ENCODE peak calls at places on chromosomes 4 and X, in ten cellular contexts. L is SK-N-SH, E is RWPE2, X is globus pallidus, R is T-helper 9 cell, I is substantia nigra, K is nucleus accumbens, W is adrenal gland, M is GM13977, H is keratinocyte. D is an unnamed sample.

GRCh38 chr4:26023191-26023972 is 109.4 kb downstream of the SMIM20 start:
- DNase-seq in L (no peak), E (no peak), X (no peak), R (no peak), I (no peak), K (no peak), W (peak), M (no peak), H (no peak), D (no peak)

GRCh38 chrX:153744210-153745066 is 19.6 kb upstream of the PLXNB3 start:
- DNase-seq in L (peak), E (no peak), X (no peak), R (no peak), I (no peak), K (no peak), W (no peak), M (no peak), H (no peak), D (no peak)

GRCh38 chr4:147096667-147097604 is 151.3 kb upstream of the TTC29 start:
- DNase-seq in L (peak), E (no peak), X (peak), R (no peak), I (no peak), K (no peak), W (no peak), M (peak), H (peak), D (no peak)

GRCh38 chr4:146379744-146380143 is 142.0 kb downstream of the SLC10A7 start:
- DNase-seq in L (no peak), E (no peak), X (no peak), R (no peak), I (no peak), K (no peak), W (no peak), M (no peak), H (no peak), D (no peak)

GRCh38 chr4:121256346-121256745 is 92.2 kb upstream of the TNIP3 start:
- DNase-seq in L (no peak), E (no peak), X (no peak), R (no peak), I (no peak), K (no peak), W (no peak), M (peak), H (no peak), D (no peak)

GRCh38 chr4:11741190-11741652 is 312.5 kb upstream of the HS3ST1 start:
- DNase-seq in L (no peak), E (no peak), X (no peak), R (no peak), I (no peak), K (no peak), W (no peak), M (no peak), H (no peak), D (no peak)

GRCh38 chr4:118586357-118586790 is 98.8 kb upstream of the METTL14 start:
- DNase-seq in L (no peak), E (no peak), X (no peak), R (no peak), I (no peak), K (no peak), W (peak), M (no peak), H (no peak), D (peak)

GRCh38 chr4:144667500-144667899 is 21.5 kb downstream of the HHIP start:
- DNase-seq in L (no peak), E (no peak), X (no peak), R (no peak), I (no peak), K (no peak), W (no peak), M (no peak), H (no peak), D (no peak)

GRCh38 chr4:182242793-182243192 is 409 bp upstream of the TENM3 start:
- DNase-seq in L (no peak), E (no peak), X (no peak), R (no peak), I (no peak), K (no peak), W (no peak), M (no peak), H (no peak), D (no peak)

GRCh38 chr4:79319975-79320374 is 5.9 kb downstream of the NAA11 start:
- DNase-seq in L (no peak), E (no peak), X (no peak), R (no peak), I (no peak), K (no peak), W (no peak), M (no peak), H (no peak), D (no peak)

GRCh38 chrX:136209016-136209738 is 42.0 kb downstream of the MAP7D3 start:
- DNase-seq in L (peak), E (no peak), X (peak), R (peak), I (no peak), K (no peak), W (peak), M (peak), H (no peak), D (peak)

GRCh38 chr4:23324291-23324690 is 565.6 kb downstream of the PPARGC1A start:
- DNase-seq in L (no peak), E (no peak), X (no peak), R (no peak), I (no peak), K (no peak), W (no peak), M (no peak), H (peak), D (no peak)

GRCh38 chrX:11100281-11101035 is 10.7 kb upstream of the HCCS start:
- DNase-seq in L (peak), E (no peak), X (peak), R (no peak), I (no peak), K (no peak), W (peak), M (no peak), H (no peak), D (peak)

GRCh38 chrX:105552395-105552794 is 269.9 kb upstream of the NRK start:
- DNase-seq in L (no peak), E (no peak), X (no peak), R (no peak), I (no peak), K (no peak), W (no peak), M (no peak), H (peak), D (no peak)

GRCh38 chr4:99921174-99921573 is 25.2 kb downstream of the DNAJB14 start:
- DNase-seq in L (no peak), E (no peak), X (no peak), R (no peak), I (no peak), K (no peak), W (no peak), M (no peak), H (no peak), D (no peak)

GRCh38 chrX:139158256-139158655 is 372.3 kb upstream of the F9 start:
- DNase-seq in L (no peak), E (no peak), X (no peak), R (no peak), I (no peak), K (no peak), W (no peak), M (no peak), H (no peak), D (no peak)

GRCh38 chr4:150789864-150790263 is 207.9 kb downstream of the MAB21L2 start:
- DNase-seq in L (no peak), E (no peak), X (no peak), R (no peak), I (no peak), K (no peak), W (no peak), M (no peak), H (no peak), D (no peak)

GRCh38 chrX:729583-730409 is 99.2 kb downstream of the SHOX start:
- DNase-seq in L (no peak), E (no peak), X (no peak), R (no peak), I (no peak), K (no peak), W (peak), M (no peak), H (no peak), D (no peak)

GRCh38 chr4:155353923-155354540 is 22.7 kb downstream of the MAP9 start:
- DNase-seq in L (peak), E (no peak), X (peak), R (no peak), I (no peak), K (no peak), W (peak), M (no peak), H (no peak), D (peak)

GRCh38 chr4:173522160-173522873 is 7.7 kb downstream of the HAND2 start:
- DNase-seq in L (peak), E (no peak), X (no peak), R (no peak), I (no peak), K (no peak), W (peak), M (no peak), H (no peak), D (peak)

GRCh38 chrX:68193786-68194185 is 239.5 kb downstream of the OPHN1 start:
- DNase-seq in L (no peak), E (no peak), X (no peak), R (no peak), I (no peak), K (no peak), W (no peak), M (no peak), H (no peak), D (no peak)

GRCh38 chrX:25034889-25035288 is 19.1 kb upstream of the ARX start:
- DNase-seq in L (no peak), E (no peak), X (no peak), R (no peak), I (no peak), K (no peak), W (no peak), M (no peak), H (no peak), D (no peak)

GRCh38 chrX:47164420-47164819 is 19.4 kb downstream of the RBM10 start:
- DNase-seq in L (no peak), E (no peak), X (no peak), R (no peak), I (no peak), K (no peak), W (no peak), M (no peak), H (no peak), D (no peak)

GRCh38 chr4:143185253-143186107 is 763 bp downstream of the USP38 start:
- DNase-seq in L (peak), E (peak), X (no peak), R (no peak), I (no peak), K (no peak), W (peak), M (no peak), H (no peak), D (peak)

GRCh38 chr4:169410839-169411770 is 140.3 kb upstream of the SH3RF1 start:
- DNase-seq in L (peak), E (no peak), X (peak), R (peak), I (no peak), K (no peak), W (peak), M (peak), H (no peak), D (no peak)